ENCODE peak calls at places on chromosomes 12 and 14, in seven cellular contexts. One of them, this sample, is unnamed.

GRCh38 chr12:65605019-65605418 is 219.3 kb upstream of the HMGA2 start:
- DNase-seq in HCEC 1CT: peak
- DNase-seq in amniotic stem cell: no peak
- DNase-seq in ACHN: no peak
- DNase-seq in hepatic stellate cell: no peak
- DNase-seq in cardiac fibroblast: peak
- DNase-seq in activated naive CD4-positive, alpha-beta T cell: no peak
- DNase-seq in this sample: no peak

GRCh38 chr12:124865728-124866127 is 2.1 kb upstream of the SCARB1 start:
- DNase-seq in HCEC 1CT: no peak
- DNase-seq in amniotic stem cell: no peak
- DNase-seq in ACHN: no peak
- DNase-seq in hepatic stellate cell: no peak
- DNase-seq in cardiac fibroblast: no peak
- DNase-seq in activated naive CD4-positive, alpha-beta T cell: no peak
- DNase-seq in this sample: no peak

GRCh38 chr14:95300002-95300696 is 19.6 kb downstream of the CLMN start:
- DNase-seq in HCEC 1CT: no peak
- DNase-seq in amniotic stem cell: no peak
- DNase-seq in ACHN: no peak
- DNase-seq in hepatic stellate cell: no peak
- DNase-seq in cardiac fibroblast: no peak
- DNase-seq in activated naive CD4-positive, alpha-beta T cell: no peak
- DNase-seq in this sample: no peak

GRCh38 chr12:53044052-53044581 is 5.7 kb upstream of the TNS2 start:
- DNase-seq in HCEC 1CT: no peak
- DNase-seq in amniotic stem cell: no peak
- DNase-seq in ACHN: no peak
- DNase-seq in hepatic stellate cell: no peak
- DNase-seq in cardiac fibroblast: peak
- DNase-seq in activated naive CD4-positive, alpha-beta T cell: no peak
- DNase-seq in this sample: no peak

GRCh38 chr14:60622920-60623263 is 26.4 kb downstream of the SIX1 start:
- DNase-seq in HCEC 1CT: peak
- DNase-seq in amniotic stem cell: no peak
- DNase-seq in ACHN: no peak
- DNase-seq in hepatic stellate cell: no peak
- DNase-seq in cardiac fibroblast: peak
- DNase-seq in activated naive CD4-positive, alpha-beta T cell: no peak
- DNase-seq in this sample: no peak

GRCh38 chr12:54592316-54592715 is 3.9 kb upstream of the PPP1R1A start:
- DNase-seq in HCEC 1CT: peak
- DNase-seq in amniotic stem cell: no peak
- DNase-seq in ACHN: peak
- DNase-seq in hepatic stellate cell: no peak
- DNase-seq in cardiac fibroblast: peak
- DNase-seq in activated naive CD4-positive, alpha-beta T cell: no peak
- DNase-seq in this sample: no peak

GRCh38 chr14:55297611-55298323 is 26.5 kb downstream of the FBXO34 start:
- DNase-seq in HCEC 1CT: no peak
- DNase-seq in amniotic stem cell: no peak
- DNase-seq in ACHN: no peak
- DNase-seq in hepatic stellate cell: no peak
- DNase-seq in cardiac fibroblast: no peak
- DNase-seq in activated naive CD4-positive, alpha-beta T cell: no peak
- DNase-seq in this sample: no peak

GRCh38 chr12:75603475-75603874 is 92.1 kb upstream of the KRR1 start:
- DNase-seq in HCEC 1CT: no peak
- DNase-seq in amniotic stem cell: no peak
- DNase-seq in ACHN: no peak
- DNase-seq in hepatic stellate cell: no peak
- DNase-seq in cardiac fibroblast: peak
- DNase-seq in activated naive CD4-positive, alpha-beta T cell: no peak
- DNase-seq in this sample: no peak

GRCh38 chr14:51290132-51290531 is 50.1 kb downstream of the TMX1 start:
- DNase-seq in HCEC 1CT: no peak
- DNase-seq in amniotic stem cell: no peak
- DNase-seq in ACHN: no peak
- DNase-seq in hepatic stellate cell: no peak
- DNase-seq in cardiac fibroblast: no peak
- DNase-seq in activated naive CD4-positive, alpha-beta T cell: no peak
- DNase-seq in this sample: no peak

GRCh38 chr12:93982847-93983315 is 165.5 kb upstream of the PLXNC1 start:
- DNase-seq in HCEC 1CT: peak
- DNase-seq in amniotic stem cell: peak
- DNase-seq in ACHN: no peak
- DNase-seq in hepatic stellate cell: no peak
- DNase-seq in cardiac fibroblast: peak
- DNase-seq in activated naive CD4-positive, alpha-beta T cell: no peak
- DNase-seq in this sample: no peak

GRCh38 chr12:28611501-28611900 is 421.2 kb downstream of the CCDC91 start:
- DNase-seq in HCEC 1CT: no peak
- DNase-seq in amniotic stem cell: no peak
- DNase-seq in ACHN: no peak
- DNase-seq in hepatic stellate cell: no peak
- DNase-seq in cardiac fibroblast: no peak
- DNase-seq in activated naive CD4-positive, alpha-beta T cell: no peak
- DNase-seq in this sample: no peak

GRCh38 chr12:29519585-29520182 is 22.2 kb upstream of the OVCH1 start:
- DNase-seq in HCEC 1CT: peak
- DNase-seq in amniotic stem cell: peak
- DNase-seq in ACHN: peak
- DNase-seq in hepatic stellate cell: peak
- DNase-seq in cardiac fibroblast: peak
- DNase-seq in activated naive CD4-positive, alpha-beta T cell: no peak
- DNase-seq in this sample: peak

GRCh38 chr14:52960627-52961026 is 9.8 kb upstream of the FERMT2 start:
- DNase-seq in HCEC 1CT: no peak
- DNase-seq in amniotic stem cell: no peak
- DNase-seq in ACHN: no peak
- DNase-seq in hepatic stellate cell: no peak
- DNase-seq in cardiac fibroblast: no peak
- DNase-seq in activated naive CD4-positive, alpha-beta T cell: no peak
- DNase-seq in this sample: no peak

GRCh38 chr12:76010732-76011458 is 20.7 kb downstream of the PHLDA1 start:
- DNase-seq in HCEC 1CT: no peak
- DNase-seq in amniotic stem cell: no peak
- DNase-seq in ACHN: no peak
- DNase-seq in hepatic stellate cell: peak
- DNase-seq in cardiac fibroblast: peak
- DNase-seq in activated naive CD4-positive, alpha-beta T cell: no peak
- DNase-seq in this sample: no peak

GRCh38 chr12:143964-144649 is 69.8 kb downstream of the SLC6A12 start:
- DNase-seq in HCEC 1CT: no peak
- DNase-seq in amniotic stem cell: no peak
- DNase-seq in ACHN: peak
- DNase-seq in hepatic stellate cell: no peak
- DNase-seq in cardiac fibroblast: no peak
- DNase-seq in activated naive CD4-positive, alpha-beta T cell: no peak
- DNase-seq in this sample: no peak

GRCh38 chr12:117213295-117213808 is 23.1 kb upstream of the FBXO21 start:
- DNase-seq in HCEC 1CT: no peak
- DNase-seq in amniotic stem cell: no peak
- DNase-seq in ACHN: no peak
- DNase-seq in hepatic stellate cell: no peak
- DNase-seq in cardiac fibroblast: no peak
- DNase-seq in activated naive CD4-positive, alpha-beta T cell: no peak
- DNase-seq in this sample: no peak

GRCh38 chr14:21090194-21090939 is 8.1 kb downstream of the ZNF219 start:
- DNase-seq in HCEC 1CT: no peak
- DNase-seq in amniotic stem cell: no peak
- DNase-seq in ACHN: no peak
- DNase-seq in hepatic stellate cell: no peak
- DNase-seq in cardiac fibroblast: peak
- DNase-seq in activated naive CD4-positive, alpha-beta T cell: no peak
- DNase-seq in this sample: no peak

GRCh38 chr12:124993568-124994434 is at the start of gene BRI3BP:
- DNase-seq in HCEC 1CT: peak
- DNase-seq in amniotic stem cell: no peak
- DNase-seq in ACHN: peak
- DNase-seq in hepatic stellate cell: peak
- DNase-seq in cardiac fibroblast: peak
- DNase-seq in activated naive CD4-positive, alpha-beta T cell: peak
- DNase-seq in this sample: peak

GRCh38 chr12:91890742-91891141 is 254.9 kb downstream of the BTG1 start:
- DNase-seq in HCEC 1CT: no peak
- DNase-seq in amniotic stem cell: no peak
- DNase-seq in ACHN: no peak
- DNase-seq in hepatic stellate cell: no peak
- DNase-seq in cardiac fibroblast: peak
- DNase-seq in activated naive CD4-positive, alpha-beta T cell: no peak
- DNase-seq in this sample: no peak